ENCODE peak calls at places on chromosomes 4 and X, in eight cellular contexts. One of them, this sample, is unnamed.

GRCh38 chrX:45794995-45795337 is 594.3 kb upstream of the DIPK2B start:
- DNase-seq in GM19239: no peak
- DNase-seq in pons: no peak
- DNase-seq in effector CD4-positive, alpha-beta T cell: no peak
- DNase-seq in midbrain: no peak
- DNase-seq in COR-L47: no peak
- DNase-seq in activated CD8-positive, alpha-beta memory T cell treated with anti-CD3 and anti-CD28 coated beads for 4 hours: no peak
- DNase-seq in right lobe of liver: no peak
- DNase-seq in this sample: no peak

GRCh38 chr4:147760176-147760575 is 28.3 kb downstream of the ARHGAP10 start:
- DNase-seq in right lobe of liver: no peak
- DNase-seq in COR-L47: no peak
- DNase-seq in midbrain: no peak
- DNase-seq in pons: no peak
- DNase-seq in activated CD8-positive, alpha-beta memory T cell treated with anti-CD3 and anti-CD28 coated beads for 4 hours: no peak
- DNase-seq in GM19239: no peak
- DNase-seq in effector CD4-positive, alpha-beta T cell: no peak
- DNase-seq in this sample: no peak

GRCh38 chr4:6724461-6725111 is 8.6 kb downstream of the BLOC1S4 start:
- DNase-seq in midbrain: peak
- DNase-seq in right lobe of liver: no peak
- DNase-seq in effector CD4-positive, alpha-beta T cell: no peak
- DNase-seq in COR-L47: no peak
- DNase-seq in GM19239: no peak
- DNase-seq in pons: no peak
- DNase-seq in activated CD8-positive, alpha-beta memory T cell treated with anti-CD3 and anti-CD28 coated beads for 4 hours: no peak
- DNase-seq in this sample: no peak

GRCh38 chr4:123397276-123398150 is 918 bp downstream of the SPRY1 start:
- DNase-seq in COR-L47: peak
- DNase-seq in midbrain: no peak
- DNase-seq in GM19239: no peak
- DNase-seq in activated CD8-positive, alpha-beta memory T cell treated with anti-CD3 and anti-CD28 coated beads for 4 hours: no peak
- DNase-seq in pons: peak
- DNase-seq in effector CD4-positive, alpha-beta T cell: peak
- DNase-seq in right lobe of liver: peak
- DNase-seq in this sample: peak

GRCh38 chrX:630922-631496 is 418 bp downstream of the SHOX start:
- DNase-seq in effector CD4-positive, alpha-beta T cell: no peak
- DNase-seq in right lobe of liver: no peak
- DNase-seq in activated CD8-positive, alpha-beta memory T cell treated with anti-CD3 and anti-CD28 coated beads for 4 hours: no peak
- DNase-seq in GM19239: no peak
- DNase-seq in midbrain: no peak
- DNase-seq in COR-L47: no peak
- DNase-seq in pons: no peak
- DNase-seq in this sample: no peak

GRCh38 chr4:89026542-89026941 is 30.4 kb downstream of the FAM13A start:
- DNase-seq in effector CD4-positive, alpha-beta T cell: no peak
- DNase-seq in right lobe of liver: no peak
- DNase-seq in COR-L47: no peak
- DNase-seq in activated CD8-positive, alpha-beta memory T cell treated with anti-CD3 and anti-CD28 coated beads for 4 hours: no peak
- DNase-seq in GM19239: no peak
- DNase-seq in midbrain: no peak
- DNase-seq in pons: no peak
- DNase-seq in this sample: no peak

GRCh38 chr4:148263127-148263526 is 179.1 kb downstream of the NR3C2 start:
- DNase-seq in right lobe of liver: no peak
- DNase-seq in GM19239: no peak
- DNase-seq in COR-L47: no peak
- DNase-seq in effector CD4-positive, alpha-beta T cell: no peak
- DNase-seq in activated CD8-positive, alpha-beta memory T cell treated with anti-CD3 and anti-CD28 coated beads for 4 hours: no peak
- DNase-seq in pons: no peak
- DNase-seq in midbrain: no peak
- DNase-seq in this sample: no peak

GRCh38 chr4:110634320-110635154 is 11.7 kb upstream of the PITX2 start:
- DNase-seq in effector CD4-positive, alpha-beta T cell: no peak
- DNase-seq in midbrain: no peak
- DNase-seq in activated CD8-positive, alpha-beta memory T cell treated with anti-CD3 and anti-CD28 coated beads for 4 hours: no peak
- DNase-seq in pons: no peak
- DNase-seq in GM19239: no peak
- DNase-seq in right lobe of liver: no peak
- DNase-seq in COR-L47: no peak
- DNase-seq in this sample: no peak

GRCh38 chrX:33109858-33110257 is 101.5 kb downstream of the DMD start:
- DNase-seq in effector CD4-positive, alpha-beta T cell: no peak
- DNase-seq in midbrain: no peak
- DNase-seq in GM19239: no peak
- DNase-seq in activated CD8-positive, alpha-beta memory T cell treated with anti-CD3 and anti-CD28 coated beads for 4 hours: no peak
- DNase-seq in pons: peak
- DNase-seq in COR-L47: no peak
- DNase-seq in right lobe of liver: no peak
- DNase-seq in this sample: no peak

GRCh38 chr4:54152846-54153600 is 53.1 kb downstream of the GSX2 start:
- DNase-seq in activated CD8-positive, alpha-beta memory T cell treated with anti-CD3 and anti-CD28 coated beads for 4 hours: no peak
- DNase-seq in COR-L47: no peak
- DNase-seq in GM19239: no peak
- DNase-seq in right lobe of liver: no peak
- DNase-seq in effector CD4-positive, alpha-beta T cell: no peak
- DNase-seq in midbrain: no peak
- DNase-seq in pons: no peak
- DNase-seq in this sample: no peak

GRCh38 chr4:125041372-125041930 is 273.3 kb upstream of the FAT4 start:
- DNase-seq in pons: no peak
- DNase-seq in effector CD4-positive, alpha-beta T cell: no peak
- DNase-seq in right lobe of liver: no peak
- DNase-seq in activated CD8-positive, alpha-beta memory T cell treated with anti-CD3 and anti-CD28 coated beads for 4 hours: no peak
- DNase-seq in midbrain: no peak
- DNase-seq in GM19239: no peak
- DNase-seq in COR-L47: no peak
- DNase-seq in this sample: no peak

GRCh38 chr4:158285429-158286216 is 75.3 kb downstream of the TMEM144 start:
- DNase-seq in pons: no peak
- DNase-seq in COR-L47: peak
- DNase-seq in midbrain: no peak
- DNase-seq in GM19239: no peak
- DNase-seq in right lobe of liver: no peak
- DNase-seq in activated CD8-positive, alpha-beta memory T cell treated with anti-CD3 and anti-CD28 coated beads for 4 hours: no peak
- DNase-seq in effector CD4-positive, alpha-beta T cell: no peak
- DNase-seq in this sample: no peak

GRCh38 chrX:46913710-46914109 is 1.5 kb downstream of the JADE3 start:
- DNase-seq in COR-L47: no peak
- DNase-seq in effector CD4-positive, alpha-beta T cell: no peak
- DNase-seq in pons: no peak
- DNase-seq in right lobe of liver: peak
- DNase-seq in midbrain: no peak
- DNase-seq in GM19239: no peak
- DNase-seq in activated CD8-positive, alpha-beta memory T cell treated with anti-CD3 and anti-CD28 coated beads for 4 hours: no peak
- DNase-seq in this sample: no peak

GRCh38 chr4:8274772-8275241 is 5.3 kb downstream of the HTRA3 start:
- DNase-seq in pons: peak
- DNase-seq in midbrain: peak
- DNase-seq in COR-L47: no peak
- DNase-seq in GM19239: no peak
- DNase-seq in right lobe of liver: no peak
- DNase-seq in effector CD4-positive, alpha-beta T cell: no peak
- DNase-seq in activated CD8-positive, alpha-beta memory T cell treated with anti-CD3 and anti-CD28 coated beads for 4 hours: no peak
- DNase-seq in this sample: no peak

GRCh38 chr4:24820541-24820940 is 25.2 kb downstream of the SOD3 start:
- DNase-seq in midbrain: no peak
- DNase-seq in GM19239: no peak
- DNase-seq in right lobe of liver: no peak
- DNase-seq in COR-L47: no peak
- DNase-seq in effector CD4-positive, alpha-beta T cell: no peak
- DNase-seq in pons: no peak
- DNase-seq in activated CD8-positive, alpha-beta memory T cell treated with anti-CD3 and anti-CD28 coated beads for 4 hours: no peak
- DNase-seq in this sample: no peak

GRCh38 chrX:14014526-14014925 is 15.2 kb downstream of the GEMIN8 start:
- DNase-seq in activated CD8-positive, alpha-beta memory T cell treated with anti-CD3 and anti-CD28 coated beads for 4 hours: no peak
- DNase-seq in midbrain: no peak
- DNase-seq in effector CD4-positive, alpha-beta T cell: no peak
- DNase-seq in right lobe of liver: no peak
- DNase-seq in COR-L47: no peak
- DNase-seq in pons: no peak
- DNase-seq in GM19239: no peak
- DNase-seq in this sample: no peak

GRCh38 chr4:26878729-26879415 is 18.2 kb downstream of the STIM2 start:
- DNase-seq in COR-L47: no peak
- DNase-seq in effector CD4-positive, alpha-beta T cell: no peak
- DNase-seq in activated CD8-positive, alpha-beta memory T cell treated with anti-CD3 and anti-CD28 coated beads for 4 hours: no peak
- DNase-seq in GM19239: no peak
- DNase-seq in right lobe of liver: no peak
- DNase-seq in midbrain: no peak
- DNase-seq in pons: no peak
- DNase-seq in this sample: no peak

GRCh38 chr4:128649575-128650205 is 159.8 kb upstream of the JADE1 start:
- DNase-seq in midbrain: no peak
- DNase-seq in activated CD8-positive, alpha-beta memory T cell treated with anti-CD3 and anti-CD28 coated beads for 4 hours: no peak
- DNase-seq in COR-L47: no peak
- DNase-seq in GM19239: no peak
- DNase-seq in effector CD4-positive, alpha-beta T cell: no peak
- DNase-seq in pons: no peak
- DNase-seq in right lobe of liver: no peak
- DNase-seq in this sample: no peak

GRCh38 chr4:5462254-5462835 is 246.0 kb downstream of the EVC2 start:
- DNase-seq in right lobe of liver: no peak
- DNase-seq in effector CD4-positive, alpha-beta T cell: no peak
- DNase-seq in GM19239: no peak
- DNase-seq in activated CD8-positive, alpha-beta memory T cell treated with anti-CD3 and anti-CD28 coated beads for 4 hours: no peak
- DNase-seq in pons: no peak
- DNase-seq in COR-L47: no peak
- DNase-seq in midbrain: no peak
- DNase-seq in this sample: no peak

GRCh38 chrX:39596437-39596836 is 501.3 kb downstream of the BCOR start:
- DNase-seq in midbrain: no peak
- DNase-seq in right lobe of liver: no peak
- DNase-seq in COR-L47: no peak
- DNase-seq in GM19239: no peak
- DNase-seq in effector CD4-positive, alpha-beta T cell: no peak
- DNase-seq in activated CD8-positive, alpha-beta memory T cell treated with anti-CD3 and anti-CD28 coated beads for 4 hours: no peak
- DNase-seq in pons: no peak
- DNase-seq in this sample: no peak

GRCh38 chr4:6938237-6938636 is 28.6 kb downstream of the TBC1D14 start:
- DNase-seq in activated CD8-positive, alpha-beta memory T cell treated with anti-CD3 and anti-CD28 coated beads for 4 hours: no peak
- DNase-seq in right lobe of liver: peak
- DNase-seq in COR-L47: no peak
- DNase-seq in GM19239: no peak
- DNase-seq in pons: no peak
- DNase-seq in effector CD4-positive, alpha-beta T cell: no peak
- DNase-seq in midbrain: peak
- DNase-seq in this sample: no peak

GRCh38 chr4:143700420-143701352 is at the start of gene FREM3:
- DNase-seq in activated CD8-positive, alpha-beta memory T cell treated with anti-CD3 and anti-CD28 coated beads for 4 hours: no peak
- DNase-seq in effector CD4-positive, alpha-beta T cell: no peak
- DNase-seq in pons: no peak
- DNase-seq in COR-L47: no peak
- DNase-seq in right lobe of liver: peak
- DNase-seq in GM19239: no peak
- DNase-seq in midbrain: no peak
- DNase-seq in this sample: no peak

GRCh38 chr4:6473264-6474052 is 1.0 kb upstream of the PPP2R2C start:
- DNase-seq in midbrain: no peak
- DNase-seq in right lobe of liver: no peak
- DNase-seq in GM19239: no peak
- DNase-seq in pons: no peak
- DNase-seq in activated CD8-positive, alpha-beta memory T cell treated with anti-CD3 and anti-CD28 coated beads for 4 hours: no peak
- DNase-seq in COR-L47: no peak
- DNase-seq in effector CD4-positive, alpha-beta T cell: no peak
- DNase-seq in this sample: no peak

GRCh38 chr4:78058591-78059523 is 1.7 kb downstream of the FRAS1 start:
- DNase-seq in right lobe of liver: peak
- DNase-seq in activated CD8-positive, alpha-beta memory T cell treated with anti-CD3 and anti-CD28 coated beads for 4 hours: no peak
- DNase-seq in midbrain: no peak
- DNase-seq in effector CD4-positive, alpha-beta T cell: no peak
- DNase-seq in COR-L47: peak
- DNase-seq in pons: no peak
- DNase-seq in GM19239: no peak
- DNase-seq in this sample: no peak

GRCh38 chrX:66126671-66127070 is 37.4 kb upstream of the HEPH start:
- DNase-seq in activated CD8-positive, alpha-beta memory T cell treated with anti-CD3 and anti-CD28 coated beads for 4 hours: no peak
- DNase-seq in midbrain: no peak
- DNase-seq in GM19239: no peak
- DNase-seq in effector CD4-positive, alpha-beta T cell: no peak
- DNase-seq in right lobe of liver: no peak
- DNase-seq in pons: no peak
- DNase-seq in COR-L47: no peak
- DNase-seq in this sample: no peak

GRCh38 chr4:37627263-37627662 is 58.9 kb downstream of the RELL1 start:
- DNase-seq in midbrain: peak
- DNase-seq in pons: peak
- DNase-seq in right lobe of liver: no peak
- DNase-seq in activated CD8-positive, alpha-beta memory T cell treated with anti-CD3 and anti-CD28 coated beads for 4 hours: no peak
- DNase-seq in COR-L47: no peak
- DNase-seq in GM19239: no peak
- DNase-seq in effector CD4-positive, alpha-beta T cell: no peak
- DNase-seq in this sample: no peak

GRCh38 chr4:124854968-124855367 is 142.4 kb upstream of the ANKRD50 start:
- DNase-seq in activated CD8-positive, alpha-beta memory T cell treated with anti-CD3 and anti-CD28 coated beads for 4 hours: no peak
- DNase-seq in pons: no peak
- DNase-seq in COR-L47: no peak
- DNase-seq in effector CD4-positive, alpha-beta T cell: no peak
- DNase-seq in GM19239: no peak
- DNase-seq in midbrain: no peak
- DNase-seq in right lobe of liver: no peak
- DNase-seq in this sample: no peak

GRCh38 chr4:143381171-143382118 is 44.8 kb downstream of the GAB1 start:
- DNase-seq in effector CD4-positive, alpha-beta T cell: no peak
- DNase-seq in GM19239: no peak
- DNase-seq in midbrain: peak
- DNase-seq in pons: peak
- DNase-seq in activated CD8-positive, alpha-beta memory T cell treated with anti-CD3 and anti-CD28 coated beads for 4 hours: no peak
- DNase-seq in right lobe of liver: peak
- DNase-seq in COR-L47: peak
- DNase-seq in this sample: no peak